ENCODE peak calls at places on chromosomes 2 and 18, in six cellular contexts. J, A, U, R, S and X are unnamed samples.

GRCh38 chr18:31491586-31491985 is 6.4 kb upstream of the DSG2 start:
- DNase-seq in J (no peak), A (no peak), U (no peak), R (no peak), S (no peak), X (no peak)

GRCh38 chr2:8248623-8248957 is 433.3 kb upstream of the ID2 start:
- DNase-seq in J (no peak), A (no peak), U (no peak), R (no peak), S (no peak), X (no peak)

GRCh38 chr2:64457518-64457917 is 3.6 kb downstream of the LGALSL start:
- DNase-seq in J (no peak), A (no peak), U (no peak), R (no peak), S (no peak), X (no peak)

GRCh38 chr2:80149991-80150390 is 154.6 kb downstream of the LRRTM1 start:
- DNase-seq in J (no peak), A (no peak), U (no peak), R (no peak), S (no peak), X (no peak)

GRCh38 chr2:47205576-47206141 is 50.6 kb upstream of the STPG4 start:
- DNase-seq in J (no peak), A (no peak), U (no peak), R (peak), S (no peak), X (peak)

GRCh38 chr2:240395448-240395847 is 40.0 kb upstream of the GPC1 start:
- DNase-seq in J (no peak), A (no peak), U (no peak), R (no peak), S (peak), X (no peak)

GRCh38 chr18:79644006-79644665 is 35.5 kb upstream of the CTDP1 start:
- DNase-seq in J (no peak), A (peak), U (peak), R (peak), S (peak), X (peak)

GRCh38 chr2:235618039-235618438 is 124.2 kb downstream of the AGAP1 start:
- DNase-seq in J (no peak), A (no peak), U (peak), R (peak), S (no peak), X (peak)

GRCh38 chr18:77676901-77677300 is 427.3 kb downstream of the GALR1 start:
- DNase-seq in J (no peak), A (no peak), U (no peak), R (no peak), S (no peak), X (no peak)

DNA sequence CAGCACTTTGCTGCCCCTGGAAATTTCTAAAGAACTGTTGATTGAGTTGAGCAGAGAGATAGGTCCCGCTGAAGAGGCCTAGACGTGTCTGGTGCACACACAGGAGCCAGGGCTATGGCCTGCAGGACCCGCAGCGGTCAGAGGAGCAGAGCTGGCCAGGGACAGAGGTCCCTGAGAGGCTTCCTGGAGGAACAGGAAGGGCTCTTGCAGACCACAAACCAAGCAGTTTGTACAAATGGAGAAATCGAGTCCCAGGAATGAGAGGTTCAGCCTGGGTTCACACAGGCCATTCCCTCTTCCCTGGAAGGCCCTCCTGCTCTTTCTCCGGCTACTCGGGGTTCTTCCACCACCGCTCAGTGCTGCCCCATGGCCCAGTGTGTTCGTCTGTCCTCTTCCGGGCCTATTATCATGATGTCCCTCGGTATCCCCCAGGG is 1.2 kb upstream of the BIN1 start:
- DNase-seq in J (no peak), A (peak), U (no peak), R (no peak), S (no peak), X (no peak)
- H3K4me3 ChIP-seq in J (peak), A (peak), U (peak), R (no peak), S (no peak), X (no peak)

GRCh38 chr18:36580874-36581750 is 247.7 kb downstream of the TPGS2 start:
- DNase-seq in J (no peak), A (no peak), U (peak), R (peak), S (no peak), X (peak)
- TF ChIP-seq CTCF in J (no peak), A (no peak), U (no peak), R (no peak), S (no peak), X (no peak)

GRCh38 chr2:20677301-20678176 is 10.6 kb downstream of the GDF7 start:
- DNase-seq in J (no peak), A (no peak), U (peak), R (no peak), S (no peak), X (no peak)

GRCh38 chr2:20674974-20675679 is 8.2 kb downstream of the GDF7 start:
- DNase-seq in J (peak), A (no peak), U (peak), R (peak), S (no peak), X (peak)

GRCh38 chr2:20674309-20674965 is 7.5 kb downstream of the GDF7 start:
- DNase-seq in J (no peak), A (no peak), U (no peak), R (no peak), S (no peak), X (no peak)

GRCh38 chr2:20676353-20677215 is 9.6 kb downstream of the GDF7 start:
- DNase-seq in J (no peak), A (no peak), U (no peak), R (no peak), S (no peak), X (no peak)

GRCh38 chr2:20675701-20676352 is 8.9 kb downstream of the GDF7 start:
- DNase-seq in J (no peak), A (peak), U (peak), R (no peak), S (no peak), X (no peak)
- H3K4me3 ChIP-seq in J (no peak), A (no peak), U (no peak), R (no peak), S (no peak), X (no peak)

GRCh38 chr2:25829828-25830227 is 48.5 kb downstream of the ASXL2 start:
- DNase-seq in J (no peak), A (no peak), U (no peak), R (no peak), S (no peak), X (no peak)
- TF ChIP-seq CTCF in J (no peak), A (no peak), U (no peak), R (no peak), S (no peak), X (no peak)